ENCODE peak calls at places on chromosomes 13 and 19, in six cellular contexts. One of them, this sample, is unnamed.

GRCh38 chr19:1880611-1881392 is 4.5 kb downstream of the ABHD17A start:
- DNase-seq in Right ventricle myocardium inferior: peak
- DNase-seq in mesothelial cell of epicardium: no peak
- DNase-seq in frontal cortex: no peak
- DNase-seq in AG04450: no peak
- DNase-seq in RCC 7860: no peak
- DNase-seq in this sample: no peak

GRCh38 chr19:57305056-57305455 is 15.2 kb upstream of the ZNF543 start:
- DNase-seq in Right ventricle myocardium inferior: no peak
- DNase-seq in mesothelial cell of epicardium: no peak
- DNase-seq in frontal cortex: no peak
- DNase-seq in AG04450: no peak
- DNase-seq in RCC 7860: no peak
- DNase-seq in this sample: no peak

GRCh38 chr13:82010780-82011179 is 1669.9 kb upstream of the SPRY2 start:
- DNase-seq in Right ventricle myocardium inferior: no peak
- DNase-seq in mesothelial cell of epicardium: no peak
- DNase-seq in frontal cortex: no peak
- DNase-seq in AG04450: no peak
- DNase-seq in RCC 7860: no peak
- DNase-seq in this sample: no peak

GRCh38 chr13:45879666-45880065 is 28.1 kb upstream of the SIAH3 start:
- DNase-seq in Right ventricle myocardium inferior: peak
- DNase-seq in mesothelial cell of epicardium: no peak
- DNase-seq in frontal cortex: no peak
- DNase-seq in AG04450: no peak
- DNase-seq in RCC 7860: peak
- DNase-seq in this sample: peak

GRCh38 chr13:70366720-70367119 is 258.5 kb upstream of the KLHL1 start:
- DNase-seq in Right ventricle myocardium inferior: no peak
- DNase-seq in mesothelial cell of epicardium: no peak
- DNase-seq in frontal cortex: no peak
- DNase-seq in AG04450: no peak
- DNase-seq in RCC 7860: no peak
- DNase-seq in this sample: no peak

GRCh38 chr13:96898212-96898611 is 96.1 kb downstream of the OXGR1 start:
- DNase-seq in Right ventricle myocardium inferior: no peak
- DNase-seq in mesothelial cell of epicardium: no peak
- DNase-seq in frontal cortex: no peak
- DNase-seq in AG04450: no peak
- DNase-seq in RCC 7860: no peak
- DNase-seq in this sample: no peak

GRCh38 chr19:35290381-35291135 is 1.4 kb upstream of the MAG start:
- DNase-seq in Right ventricle myocardium inferior: peak
- DNase-seq in mesothelial cell of epicardium: no peak
- DNase-seq in frontal cortex: no peak
- DNase-seq in AG04450: no peak
- DNase-seq in RCC 7860: no peak
- DNase-seq in this sample: no peak

GRCh38 chr13:78689011-78689410 is 30.1 kb upstream of the OBI1 start:
- DNase-seq in Right ventricle myocardium inferior: no peak
- DNase-seq in mesothelial cell of epicardium: no peak
- DNase-seq in frontal cortex: no peak
- DNase-seq in AG04450: no peak
- DNase-seq in RCC 7860: no peak
- DNase-seq in this sample: no peak

GRCh38 chr19:52948025-52948770 is 14.5 kb downstream of the ZNF816 start:
- DNase-seq in Right ventricle myocardium inferior: no peak
- DNase-seq in mesothelial cell of epicardium: no peak
- DNase-seq in frontal cortex: no peak
- DNase-seq in AG04450: no peak
- DNase-seq in RCC 7860: no peak
- DNase-seq in this sample: no peak

GRCh38 chr19:56223481-56223880 is 21.4 kb downstream of the ZSCAN5C start:
- DNase-seq in Right ventricle myocardium inferior: no peak
- DNase-seq in mesothelial cell of epicardium: no peak
- DNase-seq in frontal cortex: no peak
- DNase-seq in AG04450: no peak
- DNase-seq in RCC 7860: no peak
- DNase-seq in this sample: no peak

GRCh38 chr13:108346376-108346775 is 76.9 kb downstream of the TNFSF13B start:
- DNase-seq in Right ventricle myocardium inferior: no peak
- DNase-seq in mesothelial cell of epicardium: no peak
- DNase-seq in frontal cortex: no peak
- DNase-seq in AG04450: no peak
- DNase-seq in RCC 7860: no peak
- DNase-seq in this sample: no peak

GRCh38 chr13:76597868-76598267 is 288.3 kb downstream of the KCTD12 start:
- DNase-seq in Right ventricle myocardium inferior: no peak
- DNase-seq in mesothelial cell of epicardium: no peak
- DNase-seq in frontal cortex: no peak
- DNase-seq in AG04450: no peak
- DNase-seq in RCC 7860: no peak
- DNase-seq in this sample: no peak

This sample was measured in DMS 273 treated with DMSO at 0.1 percent for 48 hours.